ENCODE peak calls at places on chromosomes 7 and 10, in eight cellular contexts. Q is skeletal muscle cell; T is astrocyte of the spinal cord; M is activated CD4-positive, CD25-positive, alpha-beta regulatory T cell; K is stimulated activated CD8-positive, alpha-beta memory T cell treated with anti-CD3 and anti-CD28 coated beads, Interleukin-4, amount 100 ng/mL, for 24 hours; B is lower leg skin; J is Peyer's patch; S is stimulated activated CD4-positive, alpha-beta T cell treated with anti-CD3 and anti-CD28 coated beads, Interleukin-4, amount 100 ng/mL, for 48 hours. H is an unnamed sample.

GRCh38 chr7:42292991-42293521 is 56.0 kb upstream of the GLI3 start:
- DNase-seq in S (no peak), J (no peak), M (no peak), T (no peak), K (no peak), B (peak; percentile 85), Q (no peak), H (no peak)

GRCh38 chr10:133131754-133132710 is 28.0 kb upstream of the KNDC1 start:
- DNase-seq in Q (no peak), M (no peak), T (no peak), B (no peak), J (peak; percentile 33), K (no peak), S (no peak), H (no peak)

GRCh38 chr7:14596421-14596820 is 306.1 kb downstream of the DGKB start:
- DNase-seq in T (peak; percentile 50), B (no peak), M (no peak), S (no peak), J (no peak), K (no peak), Q (peak; percentile 27), H (no peak)

GRCh38 chr7:19210883-19211282 is 65.7 kb upstream of the FERD3L start:
- DNase-seq in K (no peak), Q (no peak), B (no peak), M (no peak), J (no peak), T (no peak), S (no peak), H (no peak)

GRCh38 chr7:101699399-101699798 is 70.3 kb upstream of the MYL10 start:
- DNase-seq in S (no peak), B (no peak), J (no peak), Q (no peak), M (no peak), T (no peak), K (no peak), H (no peak)

GRCh38 chr7:148501707-148502139 is 88.8 kb upstream of the C7orf33 start:
- DNase-seq in J (no peak), B (no peak), K (no peak), T (peak; percentile 11), M (no peak), S (no peak), Q (no peak), H (no peak)

GRCh38 chr10:43045631-43046287 is 31.1 kb upstream of the RET start:
- DNase-seq in Q (no peak), K (no peak), M (no peak), J (peak; percentile 35), B (peak; percentile 84), S (no peak), T (no peak), H (no peak)

GRCh38 chr10:97007417-97007816 is 175.3 kb downstream of the LCOR start:
- DNase-seq in B (no peak), J (no peak), Q (no peak), S (no peak), K (no peak), T (no peak), M (no peak), H (no peak)

GRCh38 chr7:34133356-34133982 is 228.1 kb downstream of the BMPER start:
- DNase-seq in S (no peak), K (no peak), T (peak; percentile 86), B (no peak), J (no peak), M (no peak), Q (peak; percentile 56), H (no peak)

GRCh38 chr10:12388671-12389070 is 39.3 kb downstream of the CAMK1D start:
- DNase-seq in M (no peak), T (no peak), K (no peak), J (no peak), Q (no peak), B (no peak), S (no peak), H (no peak)

GRCh38 chr10:63438506-63439498 is 27.0 kb downstream of the JMJD1C start:
- DNase-seq in S (no peak), K (no peak), T (no peak), M (no peak), J (no peak), Q (no peak), B (no peak), H (no peak)

GRCh38 chr7:157432957-157433576 is 96.3 kb downstream of the DNAJB6 start:
- DNase-seq in K (peak; percentile 28), M (peak; percentile 29), J (peak; percentile 48), Q (no peak), B (peak; percentile 58), S (peak; percentile 48), T (peak; percentile 35), H (no peak)

GRCh38 chr10:29648983-29649268 is 14.2 kb upstream of the SVIL start:
- DNase-seq in B (no peak), K (no peak), M (no peak), J (no peak), Q (no peak), S (no peak), T (peak; percentile 52), H (no peak)

GRCh38 chr10:132904814-132905649 is 37.3 kb downstream of the CFAP46 start:
- DNase-seq in K (peak; percentile 19), B (no peak), M (no peak), T (no peak), Q (no peak), S (peak; percentile 37), J (no peak), H (no peak)

GRCh38 chr10:14712991-14713422 is 61.7 kb downstream of the FAM107B start:
- DNase-seq in T (peak; percentile 26), B (no peak), S (no peak), J (no peak), M (no peak), Q (no peak), K (no peak), H (no peak)

GRCh38 chr7:37705976-37706375 is 22.4 kb downstream of the GPR141 start:
- DNase-seq in T (no peak), M (no peak), J (no peak), B (no peak), S (no peak), Q (no peak), K (no peak), H (no peak)

GRCh38 chr10:33233191-33233590 is 101.3 kb downstream of the NRP1 start:
- DNase-seq in S (no peak), J (no peak), T (no peak), K (no peak), Q (no peak), M (no peak), B (no peak), H (no peak)

GRCh38 chr7:80858141-80858903 is 60.5 kb downstream of the SEMA3C start:
- DNase-seq in K (no peak), T (peak; percentile 54), M (no peak), S (no peak), B (no peak), J (no peak), Q (no peak), H (no peak)

GRCh38 chr7:47596502-47597202 is 14.7 kb upstream of the TNS3 start:
- DNase-seq in T (no peak), J (no peak), M (no peak), K (no peak), B (no peak), Q (no peak), S (no peak), H (no peak)

GRCh38 chr7:96111405-96111804 is 210.5 kb downstream of the SLC25A13 start:
- DNase-seq in M (no peak), S (no peak), Q (no peak), B (no peak), J (no peak), T (no peak), K (no peak), H (no peak)

GRCh38 chr10:95183132-95183450 is 10.9 kb upstream of the ACSM6 start:
- DNase-seq in M (no peak), K (no peak), J (no peak), Q (no peak), T (peak; percentile 23), B (no peak), S (no peak), H (no peak)

H was measured in GM12892.